ENCODE peak calls at places on chromosomes 13 and 19, in six cellular contexts. C is A549, S is H1, Z is endothelial cell of umbilical vein, I is K562, G is HepG2. J is an unnamed sample.

GRCh38 chr19:47433121-47433520 is 13.8 kb upstream of the MEIS3 start:
- DNase-seq in C (no peak), S (no peak), Z (no peak), I (peak), G (no peak), J (no peak)

GRCh38 chr13:42215578-42216421 is 56.2 kb upstream of the AKAP11 start:
- DNase-seq in C (peak), S (no peak), Z (peak), I (peak), G (peak), J (peak)

GRCh38 chr13:113176292-113176691 is 17.8 kb downstream of the PROZ start:
- DNase-seq in C (no peak), S (no peak), Z (no peak), I (no peak), G (no peak), J (no peak)

GRCh38 chr19:4972509-4973230 is 3.8 kb downstream of the KDM4B start:
- DNase-seq in C (peak), S (no peak), Z (peak), I (no peak), G (peak), J (no peak)

GRCh38 chr13:27259831-27260230 is 8.5 kb downstream of the RPL21 start:
- DNase-seq in C (no peak), S (no peak), Z (peak), I (no peak), G (no peak), J (no peak)

GRCh38 chr13:83190020-83190419 is 692.3 kb downstream of the SLITRK1 start:
- DNase-seq in C (no peak), S (no peak), Z (no peak), I (no peak), G (no peak), J (no peak)

GRCh38 chr13:32495429-32495828 is 43.2 kb downstream of the N4BP2L2 start:
- DNase-seq in C (no peak), S (no peak), Z (no peak), I (no peak), G (no peak), J (no peak)

GRCh38 chr13:36329355-36329754 is 16.8 kb downstream of the SPART start:
- DNase-seq in C (no peak), S (no peak), Z (no peak), I (no peak), G (no peak), J (no peak)

GRCh38 chr19:41565384-41565730 is 10.6 kb upstream of the CEACAM21 start:
- DNase-seq in C (no peak), S (no peak), Z (no peak), I (no peak), G (no peak), J (peak)

GRCh38 chr13:46071590-46072249 is 19.2 kb upstream of the ZC3H13 start:
- DNase-seq in C (peak), S (no peak), Z (no peak), I (peak), G (peak), J (peak)

GRCh38 chr13:98856983-98857382 is 104.5 kb upstream of the SLC15A1 start:
- DNase-seq in C (no peak), S (no peak), Z (peak), I (no peak), G (no peak), J (no peak)

GRCh38 chr13:51311957-51312520 is 27.5 kb upstream of the SERPINE3 start:
- DNase-seq in C (no peak), S (no peak), Z (no peak), I (no peak), G (no peak), J (no peak)

GRCh38 chr19:49677232-49677881 is at the start of gene PRMT1:
- DNase-seq in C (peak), S (no peak), Z (no peak), I (peak), G (peak), J (peak)

DNA sequence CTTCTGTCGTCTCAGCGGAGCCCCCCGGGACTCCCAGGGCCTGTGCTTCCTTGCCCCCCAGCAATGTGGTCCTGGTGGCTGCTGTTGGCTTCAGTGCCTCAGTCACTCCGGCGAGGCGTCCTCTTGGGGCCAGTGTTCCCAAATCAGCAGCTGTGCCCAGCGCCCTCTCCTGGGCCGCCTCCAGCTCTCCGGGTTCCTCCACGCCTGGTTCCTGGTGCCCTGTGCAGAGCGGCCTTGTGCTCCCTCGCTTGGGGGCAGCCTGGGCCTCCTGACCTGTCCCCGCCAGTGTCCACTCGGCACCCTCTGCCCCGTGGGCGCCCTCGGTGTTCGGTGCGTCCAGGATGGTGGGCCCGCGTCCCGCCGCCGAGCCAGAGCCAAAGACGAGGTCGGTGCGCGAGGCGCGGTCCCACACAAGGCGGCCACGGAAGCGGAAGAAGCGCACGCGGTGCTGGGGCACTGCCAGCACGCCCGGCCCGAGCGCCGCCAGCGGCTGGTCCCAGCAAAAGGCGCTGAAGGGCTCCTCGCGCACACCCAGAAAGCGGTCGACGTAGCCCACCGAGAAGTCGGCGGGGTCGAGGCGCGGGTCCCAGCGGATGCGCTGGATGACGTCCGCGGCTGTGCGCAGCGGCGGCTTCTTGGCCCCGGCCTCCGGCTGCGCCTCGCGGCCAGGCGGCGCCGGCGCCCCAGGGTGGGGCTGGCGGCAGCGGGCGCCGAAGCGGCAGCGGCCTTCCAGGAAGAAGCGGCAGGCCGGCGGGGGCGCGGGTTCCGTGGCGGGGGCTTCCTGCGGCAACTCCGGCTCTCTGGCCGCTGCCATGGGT is 656 bp downstream of the LENG9 start:
- DNase-seq in C (peak), S (no peak), Z (peak), I (no peak), G (peak), J (peak)
- TF ChIP-seq CTCF in C (peak), S (peak), Z (peak), I (no peak), G (peak), J (no peak)

DNA sequence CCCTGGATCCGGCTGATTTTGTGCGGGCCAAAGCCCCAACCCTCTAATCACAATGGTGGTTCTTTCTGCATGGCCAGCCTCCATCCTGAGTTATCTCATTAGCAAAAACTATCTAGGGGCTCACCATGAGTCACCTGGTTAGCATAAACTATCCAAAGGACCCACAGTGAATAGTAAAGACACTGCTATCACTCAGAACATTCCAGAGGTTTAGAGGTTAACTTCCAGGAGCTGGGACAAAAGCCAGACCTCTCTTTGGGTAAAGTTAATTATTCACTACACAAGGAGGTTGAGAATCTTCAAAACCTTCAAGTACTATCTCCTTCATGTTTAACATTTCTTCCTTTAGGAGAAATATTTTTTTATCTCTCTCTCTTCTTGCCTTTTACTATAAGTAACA is 18.8 kb upstream of the PPP5C start:
- DNase-seq in C (no peak), S (no peak), Z (no peak), I (no peak), G (no peak), J (no peak)
- TF ChIP-seq JUN in C (no peak), S (no peak), Z (no peak), I (no peak), G (no peak), J (no peak)

DNA sequence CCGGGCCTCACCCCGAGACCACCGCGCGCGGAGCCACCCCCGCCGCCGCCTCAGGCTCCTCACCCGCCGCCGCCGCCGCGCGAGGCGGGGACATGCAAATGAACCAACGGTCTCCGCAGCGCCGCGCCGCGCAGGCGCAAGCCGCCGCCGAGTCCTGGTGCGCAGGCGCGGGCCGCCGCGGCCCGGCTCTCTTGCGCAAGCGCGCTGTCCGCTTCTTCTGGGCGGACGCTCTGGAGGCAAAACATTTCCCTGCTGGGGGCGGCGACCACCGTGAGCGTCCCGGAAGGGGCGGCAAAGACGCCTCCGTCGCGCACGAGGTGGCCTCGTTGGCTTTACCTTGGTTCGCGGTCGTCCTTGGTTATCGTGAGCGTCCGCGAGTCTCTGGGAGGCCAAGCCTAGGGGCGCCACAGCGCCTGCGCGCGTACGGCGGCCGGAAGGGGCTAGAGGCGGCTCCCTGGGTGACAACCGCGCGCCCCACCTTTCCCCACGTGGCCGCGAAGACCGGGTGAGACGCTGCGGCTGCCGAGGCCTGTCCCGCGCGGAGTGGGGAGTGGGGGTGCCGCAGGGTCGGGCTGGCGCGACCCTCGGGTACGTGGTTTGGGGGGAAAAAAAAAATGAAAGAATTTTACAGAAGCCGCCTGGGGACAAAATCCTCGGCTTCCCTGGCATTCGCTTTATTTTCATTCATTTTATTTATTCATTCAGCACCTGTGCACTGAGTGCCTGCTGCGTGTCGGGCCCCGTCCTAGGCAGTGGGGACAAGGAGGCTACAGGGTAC is at the start of the genes ARMC6 and SUGP2:
- DNase-seq in C (peak), S (peak), Z (peak), I (peak), G (peak), J (peak)
- TF ChIP-seq CTCF in C (no peak), S (no peak), Z (no peak), I (no peak), G (peak), J (no peak)

DNA sequence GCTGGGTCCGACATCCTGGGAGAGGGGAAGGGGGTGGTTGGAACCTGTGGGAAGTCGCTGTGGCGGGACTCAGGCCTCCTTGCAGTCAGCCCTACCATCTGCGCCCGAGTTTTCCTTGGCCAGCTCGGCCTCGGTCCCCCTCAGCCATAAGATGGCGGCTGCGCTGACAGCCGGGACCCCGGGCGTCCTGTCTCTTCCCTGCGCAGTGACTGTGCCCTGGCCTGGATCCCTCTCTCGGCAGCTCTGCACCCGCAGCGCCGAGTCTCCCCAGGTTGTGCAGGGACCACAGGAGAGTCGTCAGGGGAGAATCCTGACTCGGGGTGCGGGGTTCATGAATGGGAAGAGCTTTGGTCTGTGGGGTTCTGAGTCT is 345 bp downstream of the ZNF257 start:
- DNase-seq in C (no peak), S (no peak), Z (no peak), I (peak), G (no peak), J (no peak)
- TF ChIP-seq JUN in C (no peak), S (no peak), Z (no peak), I (no peak), G (no peak), J (no peak)

GRCh38 chr19:13154911-13155471 is 4.8 kb downstream of the IER2 start:
- DNase-seq in C (no peak), S (no peak), Z (peak), I (peak), G (peak), J (peak)

GRCh38 chr19:13152854-13153626 is 2.8 kb downstream of the IER2 start:
- DNase-seq in C (peak), S (no peak), Z (peak), I (peak), G (peak), J (peak)

GRCh38 chr19:13152356-13152853 is 2.2 kb downstream of the IER2 start:
- DNase-seq in C (no peak), S (no peak), Z (no peak), I (no peak), G (no peak), J (no peak)

GRCh38 chr19:13154241-13154778 is 4.1 kb downstream of the IER2 start:
- DNase-seq in C (peak), S (no peak), Z (peak), I (peak), G (peak), J (no peak)

GRCh38 chr19:13153627-13154240 is 3.5 kb downstream of the IER2 start:
- DNase-seq in C (no peak), S (no peak), Z (no peak), I (peak), G (no peak), J (peak)
- TF ChIP-seq CTCF in C (no peak), S (peak), Z (no peak), I (no peak), G (no peak), J (no peak)

GRCh38 chr13:48831248-48831647 is 144.5 kb upstream of the FNDC3A start:
- DNase-seq in C (no peak), S (no peak), Z (no peak), I (no peak), G (no peak), J (no peak)
- TF ChIP-seq JUN in C (no peak), S (no peak), Z (no peak), I (no peak), G (no peak), J (no peak)